ENCODE peak calls at places on chromosomes 11 and 22, in seven cellular contexts. Y is stomach, P is A549, Z is esophagus squamous epithelium, D is NB4, S is uterus, E is HCT116. K is an unnamed sample.

GRCh38 chr11:44574620-44575287 is 9.3 kb downstream of the CD82 start:
- DNase-seq in E (no peak), P (no peak), Y (peak; percentile 53), S (no peak), Z (no peak), D (peak; percentile 79), K (no peak)

GRCh38 chr22:32992821-32993220 is 65.4 kb downstream of the SYN3 start:
- DNase-seq in E (no peak), P (no peak), Y (no peak), D (no peak), S (no peak), Z (no peak), K (no peak)

GRCh38 chr11:131877246-131877645 is 506.8 kb downstream of the NTM start:
- DNase-seq in P (no peak), Z (no peak), D (no peak), Y (no peak), E (no peak), S (no peak), K (no peak)

GRCh38 chr22:36469094-36469710 is 12.2 kb downstream of the TXN2 start:
- DNase-seq in Z (no peak), E (no peak), S (no peak), P (no peak), Y (no peak), D (no peak), K (no peak)

GRCh38 chr11:112613051-112613972 is 347.9 kb upstream of the NCAM1 start:
- DNase-seq in S (peak; percentile 30), E (peak; percentile 62), D (no peak), Y (no peak), Z (no peak), P (no peak), K (peak; percentile 83)

GRCh38 chr11:36292311-36292722 is 3.1 kb upstream of the COMMD9 start:
- DNase-seq in Z (no peak), P (peak; percentile 44), D (peak; percentile 70), S (no peak), Y (no peak), E (peak; percentile 26), K (no peak)

GRCh38 chr22:16594026-16594425 is 1.4 kb upstream of the CCT8L2 start:
- DNase-seq in S (no peak), P (no peak), Y (no peak), Z (no peak), D (no peak), E (no peak), K (no peak)

GRCh38 chr22:42615092-42615859 is 593 bp upstream of the POLDIP3 start:
- DNase-seq in D (peak; percentile 98), S (peak; percentile 83), Z (peak; percentile 57), E (peak; percentile 99), P (peak; percentile 87), Y (peak; percentile 90), K (peak; percentile 90)

GRCh38 chr11:13119928-13120520 is 110.9 kb downstream of the RASSF10 start:
- DNase-seq in Y (no peak), P (no peak), E (no peak), S (no peak), D (no peak), Z (no peak), K (no peak)

GRCh38 chr11:70846781-70847400 is 405.5 kb downstream of the SHANK2 start:
- DNase-seq in Z (no peak), P (no peak), D (no peak), S (no peak), Y (no peak), E (no peak), K (no peak)

GRCh38 chr11:68037481-68038225 is 1.2 kb upstream of the TCIRG1 start:
- DNase-seq in D (no peak), Z (no peak), S (no peak), E (no peak), P (no peak), Y (peak; percentile 71), K (peak; percentile 80)

GRCh38 chr22:31726692-31727091 is 23.2 kb downstream of the PRR14L start:
- DNase-seq in Z (no peak), Y (no peak), E (no peak), S (no peak), D (no peak), P (no peak), K (no peak)

GRCh38 chr11:7651140-7651551 is 22.2 kb downstream of the CYB5R2 start:
- DNase-seq in S (no peak), P (no peak), Z (no peak), Y (no peak), D (peak; percentile 69), E (no peak), K (no peak)

GRCh38 chr22:37519268-37520195 is at the start of gene CARD10:
- DNase-seq in Y (peak; percentile 68), E (no peak), Z (no peak), S (no peak), D (peak; percentile 61), P (peak; percentile 28), K (peak; percentile 68)

GRCh38 chr22:46514592-46515207 is 22.7 kb downstream of the CELSR1 start:
- DNase-seq in S (no peak), Y (no peak), P (peak; percentile 72), Z (no peak), D (no peak), E (no peak), K (no peak)

GRCh38 chr11:76252625-76253024 is 46.3 kb upstream of the WNT11 start:
- DNase-seq in S (no peak), Z (no peak), E (no peak), Y (no peak), P (no peak), D (no peak), K (no peak)

GRCh38 chr22:37054600-37055365 is 3.2 kb downstream of the KCTD17 start:
- DNase-seq in D (no peak), E (no peak), Y (no peak), P (no peak), S (no peak), Z (no peak), K (no peak)

GRCh38 chr22:42326786-42327185 is 56.3 kb upstream of the TCF20 start:
- DNase-seq in E (no peak), D (no peak), S (no peak), Y (no peak), Z (no peak), P (no peak), K (no peak)

GRCh38 chr11:12963789-12964536 is 45.2 kb upstream of the RASSF10 start:
- DNase-seq in Y (peak; percentile 79), E (peak; percentile 59), Z (no peak), D (peak; percentile 55), S (peak; percentile 55), P (peak; percentile 91), K (peak; percentile 68)

GRCh38 chr22:22400964-22401363 is 107.6 kb downstream of the ZNF280B start:
- DNase-seq in Y (no peak), Z (no peak), D (no peak), S (no peak), E (no peak), P (no peak), K (no peak)

GRCh38 chr22:38312261-38312800 is 4.9 kb downstream of the CSNK1E start:
- DNase-seq in Z (no peak), Y (no peak), S (no peak), E (no peak), D (no peak), P (no peak), K (no peak)

GRCh38 chr11:65184146-65184545 is 2.4 kb downstream of the CAPN1 start:
- DNase-seq in P (no peak), D (no peak), S (no peak), Y (peak; percentile 24), E (no peak), Z (no peak), K (no peak)

GRCh38 chr11:47590026-47590861 is 3.8 kb downstream of the FAM180B start:
- DNase-seq in E (no peak), S (peak; percentile 69), D (no peak), Y (no peak), Z (no peak), P (no peak), K (no peak)

GRCh38 chr22:46513908-46514550 is 23.4 kb downstream of the CELSR1 start:
- DNase-seq in P (no peak), E (no peak), S (no peak), Y (no peak), D (no peak), Z (no peak), K (no peak)

DNA sequence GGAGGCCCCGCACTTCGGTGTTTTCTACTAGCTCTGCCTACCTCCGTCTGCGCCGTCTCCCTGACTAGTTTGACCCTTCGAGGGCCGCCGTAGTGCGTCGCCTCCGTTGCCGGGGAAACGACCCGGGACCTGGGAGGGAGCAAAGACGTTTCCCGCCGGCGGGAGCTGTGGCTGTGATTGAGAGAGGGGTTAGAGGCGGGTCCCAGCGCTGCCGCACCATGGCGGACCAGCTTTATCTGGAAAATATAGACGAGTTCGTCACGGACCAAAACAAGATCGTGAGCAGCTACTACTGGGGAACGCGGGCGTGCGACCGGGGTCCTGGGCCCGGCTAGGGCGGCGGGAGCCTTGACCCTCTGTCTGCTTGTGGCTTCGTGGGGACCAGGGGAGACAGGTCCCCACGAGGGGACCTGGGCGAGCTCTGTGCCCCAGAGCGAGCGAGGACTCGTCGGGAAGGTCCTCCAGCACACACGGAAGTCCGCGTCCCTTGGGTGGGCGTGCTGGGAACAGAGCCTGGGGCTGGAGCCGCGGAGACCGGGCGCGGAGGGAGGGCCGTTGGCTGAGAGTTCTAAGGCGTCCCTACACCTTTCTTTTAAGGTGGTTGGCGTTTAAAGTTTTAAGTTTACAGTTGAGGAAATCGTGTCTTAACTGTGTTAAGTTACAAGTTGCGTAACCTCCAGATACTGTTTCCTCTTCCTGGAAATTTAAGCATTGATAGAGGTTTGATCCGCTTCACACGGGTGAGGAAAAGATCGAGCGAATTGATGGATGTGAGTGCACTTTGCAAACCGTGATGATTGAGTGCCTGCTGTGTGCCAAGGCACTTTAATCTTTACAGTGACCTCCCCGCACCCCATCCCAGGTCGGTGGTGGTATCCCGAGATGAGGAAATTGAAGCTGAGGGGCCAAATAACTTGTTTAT is at the start of gene POLD3:
- DNase-seq in Y (peak; percentile 96), S (peak; percentile 94), D (peak; percentile 95), P (peak; percentile 80), Z (peak; percentile 64), E (peak; percentile 79), K (peak; percentile 95)
- H3K4me3 ChIP-seq in Y (peak within 1 kb of the TSS; percentile 87), S (peak within 1 kb of the TSS; percentile 70), D (peak within 1 kb of the TSS; percentile 96), P (peak within 1 kb of the TSS; percentile 98), Z (peak within 1 kb of the TSS; percentile 74), E (peak within 1 kb of the TSS; percentile 94), K (peak within 1 kb of the TSS; percentile 92)

GRCh38 chr11:35179466-35180135 is 40.6 kb downstream of the CD44 start:
- DNase-seq in P (no peak), Y (no peak), E (no peak), S (no peak), D (no peak), Z (no peak), K (no peak)
- TF ChIP-seq POLR2A in P (no peak), Y (no peak), E (no peak), S (no peak), D (no peak), Z (no peak), K (no peak)

DNA sequence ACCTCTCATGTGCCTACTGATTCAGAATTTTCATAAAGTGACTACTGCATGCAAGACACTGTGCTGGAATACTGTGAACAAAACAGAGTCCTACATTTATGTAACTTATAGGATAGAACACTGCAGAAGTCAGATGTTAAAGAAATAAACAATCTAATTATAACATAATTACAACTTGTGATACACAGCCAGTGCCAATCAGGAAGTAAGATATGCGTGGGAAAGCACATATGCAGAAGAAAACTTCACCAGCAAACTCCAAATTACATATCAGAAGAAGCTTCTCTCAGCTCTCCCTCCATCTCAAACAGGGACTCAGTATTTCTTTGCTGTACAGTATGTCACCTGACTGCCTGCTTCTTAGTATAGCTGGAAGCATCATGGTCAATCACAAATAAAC is 37.4 kb downstream of the PAK1 start:
- DNase-seq in P (no peak), Y (no peak), E (no peak), D (no peak), S (no peak), Z (no peak), K (no peak)
- H3K4me3 ChIP-seq in P (no peak overlapping the region), Y (no peak overlapping the region), E (no peak overlapping the region), D (no peak overlapping the region), S (no peak overlapping the region), Z (no peak overlapping the region), K (no peak overlapping the region)

GRCh38 chr11:3824714-3825472 is 15.9 kb downstream of the RHOG start:
- DNase-seq in D (peak; percentile 89), S (no peak), E (no peak), Y (peak; percentile 66), Z (no peak), P (peak; percentile 81), K (peak; percentile 72)
- TF ChIP-seq POLR2A in D (no peak), S (no peak), E (no peak), Y (no peak), Z (no peak), P (no peak), K (no peak)